ENCODE peak calls at places on chromosomes 3 and 15, in seven cellular contexts. Q, F, B, D, E, V and W are unnamed samples.

GRCh38 chr3:126083511-126083912 is 412 bp downstream of the SLC41A3 start:
- DNase-seq in V (no peak), B (peak), Q (no peak), F (peak), D (peak), E (peak), W (peak)

GRCh38 chr15:51401872-51402517 is 60.5 kb downstream of the GLDN start:
- DNase-seq in E (peak), V (no peak), F (peak), Q (no peak), D (peak), B (no peak), W (peak)

GRCh38 chr3:135911106-135911505 is 54.4 kb upstream of the PPP2R3A start:
- DNase-seq in F (no peak), E (no peak), D (no peak), V (no peak), Q (no peak), B (no peak), W (no peak)

GRCh38 chr3:118641608-118642007 is 393.0 kb downstream of the IGSF11 start:
- DNase-seq in B (no peak), D (peak), F (no peak), Q (no peak), V (no peak), E (peak), W (no peak)

GRCh38 chr15:100650685-100651084 is 48.3 kb downstream of the ASB7 start:
- DNase-seq in B (no peak), F (no peak), V (no peak), E (no peak), Q (no peak), D (no peak), W (no peak)

GRCh38 chr15:97706059-97706458 is 254.4 kb upstream of the ARRDC4 start:
- DNase-seq in B (no peak), F (no peak), D (no peak), E (no peak), V (no peak), Q (no peak), W (no peak)

GRCh38 chr3:71070497-71071465 is 512.7 kb downstream of the FOXP1 start:
- DNase-seq in B (no peak), Q (no peak), D (no peak), V (no peak), F (no peak), E (no peak), W (no peak)

GRCh38 chr3:58833501-58833900 is 166.9 kb upstream of the FAM3D start:
- DNase-seq in Q (no peak), F (no peak), D (no peak), B (no peak), V (no peak), E (no peak), W (no peak)

GRCh38 chr3:34263014-34263714 is 464.7 kb downstream of the PDCD6IP start:
- DNase-seq in F (no peak), V (no peak), Q (no peak), E (no peak), B (no peak), D (peak), W (no peak)

GRCh38 chr3:16247282-16248058 is 17.3 kb downstream of the DPH3 start:
- DNase-seq in F (peak), E (peak), V (peak), D (peak), B (peak), Q (peak), W (peak)

GRCh38 chr3:192122832-192123594 is 604.3 kb downstream of the FGF12 start:
- DNase-seq in B (no peak), E (no peak), Q (no peak), V (no peak), F (no peak), D (no peak), W (no peak)

GRCh38 chr3:34077796-34078195 is 279.4 kb downstream of the PDCD6IP start:
- DNase-seq in D (no peak), E (no peak), Q (no peak), F (no peak), B (no peak), V (no peak), W (no peak)

GRCh38 chr3:112035241-112035640 is 705 bp downstream of the TMPRSS7 start:
- DNase-seq in V (no peak), E (no peak), Q (no peak), B (no peak), F (no peak), D (peak), W (no peak)

GRCh38 chr3:111885578-111885977 is 26.5 kb downstream of the PHLDB2 start:
- DNase-seq in D (no peak), Q (no peak), E (no peak), V (no peak), B (no peak), F (no peak), W (no peak)

GRCh38 chr3:146465713-146466465 is 3.5 kb downstream of the PLSCR2 start:
- DNase-seq in Q (no peak), D (no peak), V (no peak), F (no peak), E (no peak), B (no peak), W (no peak)

GRCh38 chr15:37007301-37007700 is 93.0 kb downstream of the MEIS2 start:
- DNase-seq in Q (no peak), V (no peak), F (no peak), D (no peak), B (no peak), E (no peak), W (no peak)

GRCh38 chr3:53122933-53123305 is 7.3 kb downstream of the RFT1 start:
- DNase-seq in B (no peak), F (no peak), D (no peak), V (no peak), Q (no peak), E (no peak), W (no peak)

GRCh38 chr3:187946031-187946691 is 200.9 kb upstream of the BCL6 start:
- DNase-seq in Q (no peak), B (no peak), E (no peak), D (no peak), V (no peak), F (no peak), W (peak)

GRCh38 chr3:112273536-112273935 is 20.5 kb downstream of the SLC9C1 start:
- DNase-seq in F (no peak), D (no peak), B (no peak), E (no peak), V (no peak), Q (no peak), W (no peak)

GRCh38 chr3:124115965-124116364 is 124.0 kb upstream of the ROPN1 start:
- DNase-seq in Q (no peak), B (no peak), D (no peak), E (no peak), V (no peak), F (no peak), W (no peak)

GRCh38 chr3:160950542-160950941 is 154.6 kb downstream of the B3GALNT1 start:
- DNase-seq in Q (no peak), D (no peak), B (no peak), V (no peak), E (no peak), F (no peak), W (no peak)

GRCh38 chr3:62046326-62046725 is 327.0 kb downstream of the FEZF2 start:
- DNase-seq in B (no peak), E (no peak), D (no peak), F (no peak), Q (no peak), V (no peak), W (no peak)

GRCh38 chr15:65323071-65323511 is 18.6 kb downstream of the RNU5B-1 start:
- DNase-seq in Q (peak), V (no peak), D (peak), B (no peak), F (no peak), E (peak), W (no peak)

GRCh38 chr3:52438104-52438376 is 6.9 kb downstream of the SEMA3G start:
- DNase-seq in F (no peak), Q (no peak), B (no peak), V (no peak), D (no peak), E (no peak), W (no peak)

GRCh38 chr15:58396181-58396580 is 35.6 kb upstream of the LIPC start:
- DNase-seq in V (no peak), B (no peak), D (no peak), E (no peak), F (no peak), Q (no peak), W (no peak)

GRCh38 chr3:4898454-4899313 is 80.6 kb upstream of the BHLHE40 start:
- DNase-seq in V (no peak), Q (no peak), B (no peak), D (no peak), F (no peak), E (no peak), W (peak)

GRCh38 chr3:152051501-152052404 is 178.3 kb downstream of the SUCNR1 start:
- DNase-seq in B (no peak), V (no peak), D (no peak), F (no peak), Q (no peak), E (peak), W (no peak)

GRCh38 chr3:69932501-69932900 is 67.0 kb upstream of the SAMMSON start:
- DNase-seq in Q (no peak), E (no peak), B (no peak), D (no peak), V (no peak), F (no peak), W (no peak)

GRCh38 chr15:60385620-60386552 is 11.9 kb downstream of the ANXA2 start:
- DNase-seq in F (no peak), V (no peak), D (no peak), B (no peak), Q (no peak), E (no peak), W (no peak)

GRCh38 chr15:38996111-38996541 is 431.5 kb upstream of the RASGRP1 start:
- DNase-seq in F (no peak), B (no peak), V (no peak), E (no peak), Q (no peak), D (no peak), W (peak)

GRCh38 chr3:12149029-12149428 is 9.7 kb downstream of the TIMP4 start:
- DNase-seq in D (no peak), V (no peak), B (no peak), Q (no peak), E (no peak), F (no peak), W (no peak)

GRCh38 chr15:101712078-101712477 is 12.2 kb downstream of the TARS3 start:
- DNase-seq in D (no peak), V (no peak), F (no peak), B (no peak), Q (no peak), E (no peak), W (no peak)

GRCh38 chr15:98785796-98786581 is 137.7 kb downstream of the IGF1R start:
- DNase-seq in B (no peak), Q (peak), D (peak), F (no peak), V (peak), E (no peak), W (no peak)

GRCh38 chr3:193826126-193826795 is 233.3 kb downstream of the OPA1 start:
- DNase-seq in D (no peak), B (no peak), F (peak), V (peak), E (no peak), Q (peak), W (peak)

GRCh38 chr3:23877324-23877980 is 39.3 kb downstream of the NKIRAS1 start:
- DNase-seq in Q (no peak), B (no peak), D (no peak), V (no peak), E (no peak), F (no peak), W (no peak)

GRCh38 chr3:133478624-133479023 is 78.8 kb downstream of the BFSP2 start:
- DNase-seq in V (no peak), D (no peak), B (no peak), E (no peak), F (no peak), Q (no peak), W (no peak)

GRCh38 chr3:156131799-156132198 is 11.4 kb downstream of the KCNAB1 start:
- DNase-seq in B (no peak), E (no peak), V (no peak), D (no peak), Q (no peak), F (no peak), W (no peak)

GRCh38 chr15:69414702-69415161 is 583 bp downstream of the KIF23 start:
- DNase-seq in B (no peak), D (peak), F (no peak), Q (no peak), V (no peak), E (no peak), W (peak)